ENCODE peak calls at places on chromosomes 7 and 10, in four cellular contexts. P is A549, Y is HepG2, J is GM12878. T is an unnamed sample.

GRCh38 chr7:134804854-134805253 is 25.4 kb downstream of the CALD1 start:
- DNase-seq in J (no peak), Y (no peak), P (no peak), T (no peak)

GRCh38 chr7:100465299-100465698 is 1.2 kb upstream of the SPACDR start:
- DNase-seq in J (no peak), P (no peak), Y (no peak), T (no peak)

GRCh38 chr7:152617056-152617455 is 58.9 kb downstream of the XRCC2 start:
- DNase-seq in P (no peak), Y (peak; percentile 50), J (no peak), T (no peak)

GRCh38 chr10:34491666-34492065 is 323.4 kb downstream of the PARD3 start:
- DNase-seq in Y (no peak), J (no peak), P (peak; percentile 57), T (no peak)

GRCh38 chr10:129843131-129843541 is 120.9 kb downstream of the EBF3 start:
- DNase-seq in Y (no peak), J (no peak), P (no peak), T (no peak)

GRCh38 chr7:142636751-142637150 is 112.5 kb upstream of the PRSS1 start:
- DNase-seq in P (no peak), Y (no peak), J (no peak), T (no peak)

GRCh38 chr7:45196374-45196773 is 38.8 kb downstream of the RAMP3 start:
- DNase-seq in Y (no peak), P (no peak), J (peak; percentile 9), T (no peak)

GRCh38 chr7:27099839-27100225 is 2.7 kb downstream of the HOXA2 start:
- DNase-seq in J (no peak), P (no peak), Y (no peak), T (no peak)

GRCh38 chr10:132302421-132302820 is 5.3 kb downstream of the STK32C start:
- DNase-seq in J (no peak), Y (no peak), P (no peak), T (no peak)

GRCh38 chr7:136588216-136588615 is 280.2 kb upstream of the CHRM2 start:
- DNase-seq in J (no peak), Y (no peak), P (no peak), T (no peak)

GRCh38 chr10:12803781-12804180 is 197.7 kb downstream of the CCDC3 start:
- DNase-seq in P (no peak), J (no peak), Y (no peak), T (no peak)

GRCh38 chr10:100022403-100022802 is 12.7 kb upstream of the DNMBP start:
- DNase-seq in J (no peak), Y (no peak), P (no peak), T (no peak)

GRCh38 chr10:6766061-6766460 is 186.0 kb upstream of the PRKCQ start:
- DNase-seq in P (no peak), J (no peak), Y (no peak), T (no peak)

GRCh38 chr10:46019541-46020343 is 10.7 kb downstream of the NCOA4 start:
- DNase-seq in P (no peak), J (no peak), Y (peak; percentile 71), T (no peak)

GRCh38 chr7:112334366-112334765 is 115.9 kb upstream of the IFRD1 start:
- DNase-seq in P (no peak), J (no peak), Y (no peak), T (no peak)

GRCh38 chr7:38512704-38513103 is 118.5 kb downstream of the AMPH start:
- DNase-seq in P (no peak), J (no peak), Y (no peak), T (no peak)

GRCh38 chr10:62454696-62455451 is 80.7 kb downstream of the ZNF365 start:
- DNase-seq in P (peak; percentile 60), Y (no peak), J (no peak), T (no peak)

GRCh38 chr10:60549686-60550085 is 160.0 kb upstream of the ANK3 start:
- DNase-seq in Y (peak; percentile 6), J (no peak), P (peak; percentile 48), T (no peak)

GRCh38 chr7:116210345-116211005 is at the start of gene TES:
- DNase-seq in Y (peak; percentile 29), P (peak; percentile 83), J (no peak), T (peak; percentile 97)

GRCh38 chr10:3091921-3092320 is 24.6 kb downstream of the PFKP start:
- DNase-seq in J (no peak), Y (no peak), P (no peak), T (no peak)
- TF ChIP-seq PBX3 in J (no peak), Y (no peak), P (no peak), T (no peak)

DNA sequence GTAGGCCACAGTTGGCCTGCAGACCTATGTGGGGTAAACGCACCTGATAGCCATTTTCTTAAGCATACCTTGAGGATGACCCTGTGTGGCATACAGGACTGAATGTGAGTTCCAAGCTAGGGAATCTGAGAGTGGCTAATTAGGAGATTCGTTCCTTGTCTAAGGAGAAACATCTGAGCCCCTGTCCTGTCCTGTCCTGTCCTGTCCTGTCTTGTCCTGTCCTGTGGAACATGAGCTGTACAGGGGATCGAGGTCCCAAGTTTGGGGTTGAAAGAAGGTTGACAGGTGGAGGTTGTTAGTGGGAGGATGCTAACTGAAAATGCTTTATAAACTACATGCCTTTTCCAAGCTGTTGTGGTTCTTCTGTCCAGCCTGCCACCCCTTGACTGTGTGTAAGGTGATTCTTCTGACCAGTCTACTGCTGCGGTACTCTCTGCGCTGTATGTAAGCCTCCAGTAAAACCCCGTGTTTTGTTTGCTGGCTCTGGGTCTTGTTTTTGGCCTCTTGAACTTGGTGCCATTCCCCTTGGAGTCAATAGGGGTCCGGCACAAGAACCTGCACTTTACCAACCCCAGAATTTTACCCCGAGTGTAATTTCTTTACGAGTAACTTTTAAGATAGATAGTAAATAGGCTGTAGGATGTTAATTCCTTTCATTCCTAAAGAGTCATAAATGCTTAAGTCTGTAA is 26.4 kb downstream of the ZNRF2 start:
- DNase-seq in Y (no peak), J (no peak), P (no peak), T (no peak)
- H3K4me1 ChIP-seq in Y (peaks cover 33% of the 10 kb centered on the region), J (peaks cover 29% of the 10 kb centered on the region), P (peaks cover 39% of the 10 kb centered on the region), T (no peaks in the 10 kb centered on the region)

GRCh38 chr10:68153473-68154210 is 44.4 kb downstream of the MYPN start:
- DNase-seq in Y (peak; percentile 78), J (no peak), P (peak; percentile 99), T (peak; percentile 54)
- TF ChIP-seq PBX3 in Y (no peak), J (peak; percentile 50), P (peak; percentile 95), T (peak; percentile 95)

DNA sequence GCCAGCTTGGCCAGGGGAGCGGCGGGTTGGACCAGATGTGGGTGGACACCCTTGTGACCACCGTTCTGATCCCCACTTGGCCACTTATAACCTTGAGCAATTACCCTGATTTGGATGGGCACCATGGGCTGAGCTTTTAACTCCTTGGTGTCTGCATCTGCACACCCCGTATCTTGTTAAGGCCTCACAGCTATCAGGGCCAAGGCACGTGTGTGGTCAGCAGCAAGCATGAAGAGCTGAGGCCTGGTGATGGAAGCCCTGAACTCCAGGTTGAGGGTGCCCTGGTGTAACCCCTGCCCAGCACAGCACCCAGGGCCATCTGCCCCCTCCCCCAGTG is 89.2 kb downstream of the ZMIZ1 start:
- DNase-seq in Y (no peak), P (no peak), J (no peak), T (no peak)
- H3K4me1 ChIP-seq in Y (peaks cover 78% of the 10 kb centered on the region), P (peaks cover 100% of the 10 kb centered on the region), J (no peaks in the 10 kb centered on the region), T (peaks cover 58% of the 10 kb centered on the region)

DNA sequence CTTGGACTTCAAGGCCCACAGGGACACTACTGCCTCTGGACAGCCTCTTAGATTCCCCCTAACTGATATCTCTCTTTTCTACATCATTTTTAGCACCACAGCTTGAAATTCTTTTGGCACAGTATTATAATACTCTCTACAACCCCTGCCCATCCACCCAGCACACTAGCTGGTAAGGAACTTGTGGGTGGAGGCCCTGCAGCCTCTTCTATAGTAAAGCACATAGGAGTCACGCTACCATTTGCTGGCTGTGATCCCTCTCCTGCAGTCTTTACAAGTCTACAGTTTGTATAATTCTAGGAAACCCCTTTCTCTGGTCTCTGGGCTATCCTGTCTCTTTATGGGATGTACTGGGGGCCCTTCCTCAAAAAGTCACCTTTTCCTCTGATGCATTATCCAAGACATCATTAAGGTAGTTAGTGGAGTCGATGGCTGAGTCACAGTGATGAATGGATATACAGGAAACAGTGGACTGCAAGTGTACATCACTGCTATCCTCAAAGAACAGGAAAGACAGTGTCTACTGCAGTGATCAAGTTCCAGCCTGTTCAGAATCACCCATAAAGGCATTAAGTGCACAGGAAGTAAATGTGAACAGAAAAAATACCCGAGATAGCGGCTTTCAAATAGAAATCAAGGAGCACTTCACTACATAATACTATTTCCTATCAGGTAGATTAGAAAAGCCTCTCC is 54.4 kb downstream of the STK17A start:
- DNase-seq in P (no peak), J (no peak), Y (no peak), T (no peak)
- TF ChIP-seq PBX3 in P (no peak), J (no peak), Y (no peak), T (peak; percentile 92)

GRCh38 chr7:70749831-70750230 is 382.1 kb upstream of the GALNT17 start:
- DNase-seq in P (no peak), J (no peak), Y (no peak), T (no peak)
- H3K4me1 ChIP-seq in P (no peaks in the 10 kb centered on the region), J (no peaks in the 10 kb centered on the region), Y (peaks cover 17% of the 10 kb centered on the region), T (no peaks in the 10 kb centered on the region)

GRCh38 chr7:138828302-138828701 is 30.3 kb upstream of the ATP6V0A4 start:
- DNase-seq in P (no peak), J (no peak), Y (no peak), T (no peak)

GRCh38 chr7:138821912-138822311 is 23.9 kb upstream of the ATP6V0A4 start:
- DNase-seq in P (no peak), J (no peak), Y (no peak), T (no peak)

GRCh38 chr7:138822867-138823535 is 25.0 kb upstream of the ATP6V0A4 start:
- DNase-seq in Y (no peak), P (no peak), J (no peak), T (no peak)

GRCh38 chr7:138829335-138829734 is 31.3 kb upstream of the ATP6V0A4 start:
- DNase-seq in J (no peak), Y (peak; percentile 15), P (no peak), T (no peak)

DNA sequence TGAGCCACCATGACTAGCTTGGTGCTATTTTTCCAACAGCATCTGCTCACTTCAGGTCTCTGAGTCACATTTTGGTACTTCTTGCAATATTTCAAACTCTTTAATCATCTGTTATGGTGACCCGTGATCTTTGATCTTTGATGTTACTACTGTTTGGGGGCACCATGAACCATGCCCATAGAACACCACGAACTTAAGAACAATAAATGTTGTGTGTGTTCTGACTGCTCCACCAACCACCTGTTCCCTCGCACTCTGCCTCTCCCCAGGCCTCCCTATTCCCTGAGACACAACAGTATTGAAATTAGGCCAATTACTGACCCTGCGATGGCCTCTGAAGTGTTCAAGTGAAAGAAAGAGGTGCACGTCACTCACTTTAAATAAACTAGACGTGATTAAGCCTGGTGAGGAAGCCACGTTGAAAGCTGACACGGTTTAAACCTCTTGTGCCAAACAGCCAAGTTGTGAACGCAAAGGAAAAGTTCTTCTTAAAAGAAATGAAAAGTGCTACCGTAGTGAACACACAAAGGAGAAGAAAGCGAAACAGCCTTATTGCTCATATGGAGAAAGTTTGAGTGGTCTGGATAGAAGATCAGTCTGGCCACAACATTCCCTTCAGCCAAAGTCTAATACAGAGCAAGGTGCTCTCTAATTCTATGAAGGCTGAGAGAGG is 27.2 kb upstream of the ATP6V0A4 start:
- DNase-seq in J (no peak), P (no peak), Y (no peak), T (no peak)
- TF ChIP-seq PBX3 in J (no peak), P (no peak), Y (no peak), T (no peak)

T was measured in SK-N-SH.